ENCODE peak calls at places on chromosome 3, in eight cellular contexts. One of them, this sample, is unnamed.

GRCh38 chr3:64686446-64686908 is 1.3 kb downstream of the ADAMTS9 start:
- DNase-seq in activated effector memory CD4-positive, alpha-beta T cell treated with anti-CD3 and anti-CD28 coated beads, Interleukin-2, amount 50 U/mL, for 16 hours: no peak
- DNase-seq in mammary epithelial cell: peak
- DNase-seq in esophagus muscularis mucosa: no peak
- DNase-seq in naive thymus-derived CD4-positive, alpha-beta T cell: no peak
- DNase-seq in HT-29: peak
- DNase-seq in hypothalamus: no peak
- DNase-seq in NCI-H510A treated with DMSO at 0.1 percent for 48 hours: peak
- DNase-seq in this sample: no peak

GRCh38 chr3:73580343-73580742 is 44.4 kb downstream of the PDZRN3 start:
- DNase-seq in activated effector memory CD4-positive, alpha-beta T cell treated with anti-CD3 and anti-CD28 coated beads, Interleukin-2, amount 50 U/mL, for 16 hours: no peak
- DNase-seq in NCI-H510A treated with DMSO at 0.1 percent for 48 hours: peak
- DNase-seq in hypothalamus: no peak
- DNase-seq in mammary epithelial cell: peak
- DNase-seq in naive thymus-derived CD4-positive, alpha-beta T cell: no peak
- DNase-seq in esophagus muscularis mucosa: no peak
- DNase-seq in HT-29: peak
- DNase-seq in this sample: no peak

GRCh38 chr3:18194431-18194830 is 230.7 kb downstream of the SATB1 start:
- DNase-seq in NCI-H510A treated with DMSO at 0.1 percent for 48 hours: peak
- DNase-seq in HT-29: no peak
- DNase-seq in activated effector memory CD4-positive, alpha-beta T cell treated with anti-CD3 and anti-CD28 coated beads, Interleukin-2, amount 50 U/mL, for 16 hours: no peak
- DNase-seq in naive thymus-derived CD4-positive, alpha-beta T cell: no peak
- DNase-seq in mammary epithelial cell: no peak
- DNase-seq in hypothalamus: no peak
- DNase-seq in esophagus muscularis mucosa: no peak
- DNase-seq in this sample: no peak

GRCh38 chr3:9204253-9205005 is 45.0 kb downstream of the SRGAP3 start:
- DNase-seq in activated effector memory CD4-positive, alpha-beta T cell treated with anti-CD3 and anti-CD28 coated beads, Interleukin-2, amount 50 U/mL, for 16 hours: no peak
- DNase-seq in esophagus muscularis mucosa: no peak
- DNase-seq in HT-29: no peak
- DNase-seq in mammary epithelial cell: no peak
- DNase-seq in naive thymus-derived CD4-positive, alpha-beta T cell: no peak
- DNase-seq in NCI-H510A treated with DMSO at 0.1 percent for 48 hours: no peak
- DNase-seq in hypothalamus: peak
- DNase-seq in this sample: no peak

GRCh38 chr3:137046746-137047145 is 89.0 kb downstream of the IL20RB start:
- DNase-seq in NCI-H510A treated with DMSO at 0.1 percent for 48 hours: no peak
- DNase-seq in naive thymus-derived CD4-positive, alpha-beta T cell: no peak
- DNase-seq in HT-29: no peak
- DNase-seq in activated effector memory CD4-positive, alpha-beta T cell treated with anti-CD3 and anti-CD28 coated beads, Interleukin-2, amount 50 U/mL, for 16 hours: no peak
- DNase-seq in hypothalamus: no peak
- DNase-seq in mammary epithelial cell: no peak
- DNase-seq in esophagus muscularis mucosa: no peak
- DNase-seq in this sample: no peak

GRCh38 chr3:45507820-45508317 is 86.7 kb upstream of the LIMD1 start:
- DNase-seq in HT-29: no peak
- DNase-seq in mammary epithelial cell: no peak
- DNase-seq in esophagus muscularis mucosa: no peak
- DNase-seq in naive thymus-derived CD4-positive, alpha-beta T cell: no peak
- DNase-seq in NCI-H510A treated with DMSO at 0.1 percent for 48 hours: peak
- DNase-seq in hypothalamus: peak
- DNase-seq in activated effector memory CD4-positive, alpha-beta T cell treated with anti-CD3 and anti-CD28 coated beads, Interleukin-2, amount 50 U/mL, for 16 hours: no peak
- DNase-seq in this sample: no peak

GRCh38 chr3:5633960-5634359 is 446.5 kb downstream of the EDEM1 start:
- DNase-seq in esophagus muscularis mucosa: no peak
- DNase-seq in mammary epithelial cell: no peak
- DNase-seq in NCI-H510A treated with DMSO at 0.1 percent for 48 hours: no peak
- DNase-seq in naive thymus-derived CD4-positive, alpha-beta T cell: no peak
- DNase-seq in hypothalamus: no peak
- DNase-seq in HT-29: no peak
- DNase-seq in activated effector memory CD4-positive, alpha-beta T cell treated with anti-CD3 and anti-CD28 coated beads, Interleukin-2, amount 50 U/mL, for 16 hours: no peak
- DNase-seq in this sample: no peak

GRCh38 chr3:190494907-190495306 is 19.0 kb upstream of the IL1RAP start:
- DNase-seq in hypothalamus: no peak
- DNase-seq in NCI-H510A treated with DMSO at 0.1 percent for 48 hours: no peak
- DNase-seq in naive thymus-derived CD4-positive, alpha-beta T cell: no peak
- DNase-seq in mammary epithelial cell: no peak
- DNase-seq in HT-29: no peak
- DNase-seq in activated effector memory CD4-positive, alpha-beta T cell treated with anti-CD3 and anti-CD28 coated beads, Interleukin-2, amount 50 U/mL, for 16 hours: no peak
- DNase-seq in esophagus muscularis mucosa: no peak
- DNase-seq in this sample: no peak

GRCh38 chr3:153373571-153373970 is 211.5 kb downstream of the RAP2B start:
- DNase-seq in esophagus muscularis mucosa: no peak
- DNase-seq in naive thymus-derived CD4-positive, alpha-beta T cell: no peak
- DNase-seq in hypothalamus: no peak
- DNase-seq in NCI-H510A treated with DMSO at 0.1 percent for 48 hours: no peak
- DNase-seq in mammary epithelial cell: no peak
- DNase-seq in activated effector memory CD4-positive, alpha-beta T cell treated with anti-CD3 and anti-CD28 coated beads, Interleukin-2, amount 50 U/mL, for 16 hours: no peak
- DNase-seq in HT-29: no peak
- DNase-seq in this sample: no peak

GRCh38 chr3:192514081-192514753 is 213.1 kb downstream of the FGF12 start:
- DNase-seq in activated effector memory CD4-positive, alpha-beta T cell treated with anti-CD3 and anti-CD28 coated beads, Interleukin-2, amount 50 U/mL, for 16 hours: no peak
- DNase-seq in mammary epithelial cell: peak
- DNase-seq in NCI-H510A treated with DMSO at 0.1 percent for 48 hours: peak
- DNase-seq in naive thymus-derived CD4-positive, alpha-beta T cell: no peak
- DNase-seq in esophagus muscularis mucosa: no peak
- DNase-seq in HT-29: no peak
- DNase-seq in hypothalamus: no peak
- DNase-seq in this sample: no peak

GRCh38 chr3:100682056-100682853 is 27.0 kb upstream of the TFG start:
- DNase-seq in esophagus muscularis mucosa: no peak
- DNase-seq in hypothalamus: no peak
- DNase-seq in NCI-H510A treated with DMSO at 0.1 percent for 48 hours: no peak
- DNase-seq in HT-29: no peak
- DNase-seq in activated effector memory CD4-positive, alpha-beta T cell treated with anti-CD3 and anti-CD28 coated beads, Interleukin-2, amount 50 U/mL, for 16 hours: no peak
- DNase-seq in mammary epithelial cell: no peak
- DNase-seq in naive thymus-derived CD4-positive, alpha-beta T cell: no peak
- DNase-seq in this sample: no peak

GRCh38 chr3:171842864-171843511 is at the start of gene TMEM212:
- DNase-seq in esophagus muscularis mucosa: no peak
- DNase-seq in hypothalamus: no peak
- DNase-seq in mammary epithelial cell: peak
- DNase-seq in naive thymus-derived CD4-positive, alpha-beta T cell: no peak
- DNase-seq in NCI-H510A treated with DMSO at 0.1 percent for 48 hours: no peak
- DNase-seq in activated effector memory CD4-positive, alpha-beta T cell treated with anti-CD3 and anti-CD28 coated beads, Interleukin-2, amount 50 U/mL, for 16 hours: no peak
- DNase-seq in HT-29: peak
- DNase-seq in this sample: no peak

GRCh38 chr3:126474498-126475410 is 937 bp downstream of the ZXDC start:
- DNase-seq in naive thymus-derived CD4-positive, alpha-beta T cell: peak
- DNase-seq in hypothalamus: no peak
- DNase-seq in esophagus muscularis mucosa: no peak
- DNase-seq in activated effector memory CD4-positive, alpha-beta T cell treated with anti-CD3 and anti-CD28 coated beads, Interleukin-2, amount 50 U/mL, for 16 hours: peak
- DNase-seq in mammary epithelial cell: peak
- DNase-seq in HT-29: peak
- DNase-seq in NCI-H510A treated with DMSO at 0.1 percent for 48 hours: peak
- DNase-seq in this sample: peak

GRCh38 chr3:194098036-194098871 is 37.7 kb upstream of the HES1 start:
- DNase-seq in NCI-H510A treated with DMSO at 0.1 percent for 48 hours: no peak
- DNase-seq in activated effector memory CD4-positive, alpha-beta T cell treated with anti-CD3 and anti-CD28 coated beads, Interleukin-2, amount 50 U/mL, for 16 hours: no peak
- DNase-seq in mammary epithelial cell: no peak
- DNase-seq in hypothalamus: no peak
- DNase-seq in esophagus muscularis mucosa: no peak
- DNase-seq in HT-29: no peak
- DNase-seq in naive thymus-derived CD4-positive, alpha-beta T cell: no peak
- DNase-seq in this sample: no peak

GRCh38 chr3:130850846-130851245 is 43.0 kb upstream of the ATP2C1 start:
- DNase-seq in hypothalamus: no peak
- DNase-seq in HT-29: no peak
- DNase-seq in activated effector memory CD4-positive, alpha-beta T cell treated with anti-CD3 and anti-CD28 coated beads, Interleukin-2, amount 50 U/mL, for 16 hours: no peak
- DNase-seq in naive thymus-derived CD4-positive, alpha-beta T cell: no peak
- DNase-seq in NCI-H510A treated with DMSO at 0.1 percent for 48 hours: peak
- DNase-seq in mammary epithelial cell: peak
- DNase-seq in esophagus muscularis mucosa: no peak
- DNase-seq in this sample: no peak

GRCh38 chr3:63228677-63229076 is 49.4 kb upstream of the SYNPR start:
- DNase-seq in mammary epithelial cell: peak
- DNase-seq in naive thymus-derived CD4-positive, alpha-beta T cell: no peak
- DNase-seq in activated effector memory CD4-positive, alpha-beta T cell treated with anti-CD3 and anti-CD28 coated beads, Interleukin-2, amount 50 U/mL, for 16 hours: no peak
- DNase-seq in esophagus muscularis mucosa: no peak
- DNase-seq in hypothalamus: no peak
- DNase-seq in NCI-H510A treated with DMSO at 0.1 percent for 48 hours: peak
- DNase-seq in HT-29: peak
- DNase-seq in this sample: no peak

GRCh38 chr3:62987721-62988120 is 112.5 kb upstream of the CADPS start:
- DNase-seq in NCI-H510A treated with DMSO at 0.1 percent for 48 hours: no peak
- DNase-seq in activated effector memory CD4-positive, alpha-beta T cell treated with anti-CD3 and anti-CD28 coated beads, Interleukin-2, amount 50 U/mL, for 16 hours: no peak
- DNase-seq in esophagus muscularis mucosa: no peak
- DNase-seq in HT-29: no peak
- DNase-seq in naive thymus-derived CD4-positive, alpha-beta T cell: no peak
- DNase-seq in hypothalamus: no peak
- DNase-seq in mammary epithelial cell: no peak
- DNase-seq in this sample: no peak

GRCh38 chr3:102174312-102174712 is 260.5 kb upstream of the ZPLD1 start:
- DNase-seq in naive thymus-derived CD4-positive, alpha-beta T cell: no peak
- DNase-seq in NCI-H510A treated with DMSO at 0.1 percent for 48 hours: no peak
- DNase-seq in esophagus muscularis mucosa: no peak
- DNase-seq in hypothalamus: no peak
- DNase-seq in activated effector memory CD4-positive, alpha-beta T cell treated with anti-CD3 and anti-CD28 coated beads, Interleukin-2, amount 50 U/mL, for 16 hours: no peak
- DNase-seq in HT-29: no peak
- DNase-seq in mammary epithelial cell: peak
- DNase-seq in this sample: no peak

GRCh38 chr3:44323341-44323955 is 15.1 kb upstream of the TCAIM start:
- DNase-seq in HT-29: peak
- DNase-seq in activated effector memory CD4-positive, alpha-beta T cell treated with anti-CD3 and anti-CD28 coated beads, Interleukin-2, amount 50 U/mL, for 16 hours: peak
- DNase-seq in naive thymus-derived CD4-positive, alpha-beta T cell: peak
- DNase-seq in hypothalamus: peak
- DNase-seq in esophagus muscularis mucosa: no peak
- DNase-seq in mammary epithelial cell: peak
- DNase-seq in NCI-H510A treated with DMSO at 0.1 percent for 48 hours: peak
- DNase-seq in this sample: peak

This sample was measured in activated T-cell treated with anti-CD3 and anti-CD28 coated beads, Interleukin-2, amount 50 U/mL, for 24 hours.